ENCODE peak calls at places on chromosomes 4 and X, in four cellular contexts. W is activated CD8-positive, alpha-beta memory T cell treated with anti-CD3 and anti-CD28 coated beads for 4 hours; Y is NCI-H510A; O is ureter. Q is an unnamed sample.

GRCh38 chr4:25113915-25114904 is 46.0 kb downstream of the SEPSECS start:
- DNase-seq in O (no peak), W (no peak), Y (no peak), Q (no peak)

GRCh38 chrX:56766554-56767412 is 37.7 kb downstream of the NBDY start:
- DNase-seq in O (peak), W (no peak), Y (no peak), Q (no peak)

GRCh38 chr4:39698424-39699009 is 581 bp downstream of the UBE2K start:
- DNase-seq in O (peak), Y (no peak), W (no peak), Q (peak)

GRCh38 chr4:19262467-19262866 is 989.2 kb upstream of the SLIT2 start:
- DNase-seq in W (no peak), Y (no peak), O (no peak), Q (no peak)

GRCh38 chr4:158209825-158210807 is at the start of gene TMEM144:
- DNase-seq in Y (peak), W (peak), O (peak), Q (peak)

GRCh38 chr4:73705056-73705432 is 35.3 kb upstream of the CXCL8 start:
- DNase-seq in O (no peak), W (no peak), Y (no peak), Q (no peak)

GRCh38 chr4:88962430-88962829 is 94.6 kb downstream of the FAM13A start:
- DNase-seq in O (no peak), W (no peak), Y (no peak), Q (no peak)

GRCh38 chr4:178142724-178143123 is 700.5 kb upstream of the AGA start:
- DNase-seq in Y (no peak), W (no peak), O (no peak), Q (peak)

GRCh38 chrX:140724337-140725105 is 15.0 kb downstream of the LINC00632 start:
- DNase-seq in Y (no peak), W (no peak), O (no peak), Q (no peak)

GRCh38 chr4:154822775-154823174 is 41.7 kb downstream of the RBM46 start:
- DNase-seq in W (no peak), Y (no peak), O (no peak), Q (no peak)

GRCh38 chr4:118732591-118733330 is 47.6 kb downstream of the METTL14 start:
- DNase-seq in W (no peak), O (no peak), Y (no peak), Q (no peak)

GRCh38 chr4:176964116-176964691 is 171.5 kb upstream of the VEGFC start:
- DNase-seq in W (no peak), O (no peak), Y (no peak), Q (no peak)